ENCODE peak calls at places on chromosomes 2 and 18, in seven cellular contexts. One of them, this sample, is unnamed. For H3K4me1, the result is how much of the 10 kb centered on the place peaks cover.

GRCh38 chr18:79560861-79561210 is 118.8 kb upstream of the CTDP1 start:
- DNase-seq in breast epithelium: no peak
- DNase-seq in K562: no peak
- DNase-seq in HCT116: no peak
- DNase-seq in Panc1: no peak
- DNase-seq in esophagus muscularis mucosa: no peak
- DNase-seq in transverse colon: no peak
- DNase-seq in this sample: no peak

GRCh38 chr18:48296581-48296980 is 112.6 kb downstream of the ZBTB7C start:
- DNase-seq in esophagus muscularis mucosa: no peak
- DNase-seq in breast epithelium: no peak
- DNase-seq in Panc1: no peak
- DNase-seq in HCT116: no peak
- DNase-seq in K562: no peak
- DNase-seq in transverse colon: no peak
- DNase-seq in this sample: peak

GRCh38 chr2:96802281-96802595 is 13.8 kb upstream of the CNNM3 start:
- DNase-seq in Panc1: no peak
- DNase-seq in HCT116: no peak
- DNase-seq in K562: no peak
- DNase-seq in breast epithelium: no peak
- DNase-seq in transverse colon: no peak
- DNase-seq in esophagus muscularis mucosa: no peak
- DNase-seq in this sample: no peak

GRCh38 chr18:63848159-63848558 is 39.3 kb upstream of the SERPINB2 start:
- DNase-seq in HCT116: peak
- DNase-seq in Panc1: no peak
- DNase-seq in K562: no peak
- DNase-seq in esophagus muscularis mucosa: no peak
- DNase-seq in breast epithelium: no peak
- DNase-seq in transverse colon: no peak
- DNase-seq in this sample: no peak

GRCh38 chr2:229431331-229431954 is 160.4 kb upstream of the PID1 start:
- DNase-seq in esophagus muscularis mucosa: no peak
- DNase-seq in breast epithelium: no peak
- DNase-seq in HCT116: peak
- DNase-seq in K562: peak
- DNase-seq in Panc1: no peak
- DNase-seq in transverse colon: no peak
- DNase-seq in this sample: no peak

GRCh38 chr2:174590928-174591648 is 6.5 kb downstream of the WIPF1 start:
- DNase-seq in K562: no peak
- DNase-seq in transverse colon: no peak
- DNase-seq in Panc1: no peak
- DNase-seq in esophagus muscularis mucosa: no peak
- DNase-seq in breast epithelium: no peak
- DNase-seq in HCT116: no peak
- DNase-seq in this sample: no peak

GRCh38 chr2:99488587-99488998 is 1.2 kb downstream of the REV1 start:
- DNase-seq in esophagus muscularis mucosa: peak
- DNase-seq in transverse colon: peak
- DNase-seq in Panc1: no peak
- DNase-seq in K562: no peak
- DNase-seq in HCT116: no peak
- DNase-seq in breast epithelium: no peak
- DNase-seq in this sample: no peak

GRCh38 chr2:17162721-17163120 is 355.5 kb downstream of the RAD51AP2 start:
- DNase-seq in HCT116: no peak
- DNase-seq in K562: no peak
- DNase-seq in transverse colon: no peak
- DNase-seq in breast epithelium: no peak
- DNase-seq in Panc1: no peak
- DNase-seq in esophagus muscularis mucosa: no peak
- DNase-seq in this sample: no peak

GRCh38 chr2:68251187-68251854 is 1.0 kb downstream of the PPP3R1 start:
- DNase-seq in esophagus muscularis mucosa: no peak
- DNase-seq in transverse colon: peak
- DNase-seq in HCT116: peak
- DNase-seq in breast epithelium: peak
- DNase-seq in K562: peak
- DNase-seq in Panc1: peak
- DNase-seq in this sample: peak

GRCh38 chr2:204268458-204268857 is 276.8 kb upstream of the PARD3B start:
- DNase-seq in esophagus muscularis mucosa: no peak
- DNase-seq in Panc1: no peak
- DNase-seq in K562: no peak
- DNase-seq in HCT116: no peak
- DNase-seq in transverse colon: no peak
- DNase-seq in breast epithelium: no peak
- DNase-seq in this sample: no peak

GRCh38 chr2:214830794-214831346 is 21.4 kb upstream of the BARD1 start:
- DNase-seq in breast epithelium: no peak
- DNase-seq in transverse colon: no peak
- DNase-seq in HCT116: no peak
- DNase-seq in Panc1: no peak
- DNase-seq in K562: no peak
- DNase-seq in esophagus muscularis mucosa: no peak
- DNase-seq in this sample: no peak

GRCh38 chr2:196315388-196316049 is 144.1 kb upstream of the STK17B start:
- DNase-seq in breast epithelium: no peak
- DNase-seq in HCT116: no peak
- DNase-seq in esophagus muscularis mucosa: no peak
- DNase-seq in Panc1: peak
- DNase-seq in K562: no peak
- DNase-seq in transverse colon: no peak
- DNase-seq in this sample: no peak

GRCh38 chr2:196955036-196955435 is 28.5 kb upstream of the PGAP1 start:
- DNase-seq in K562: no peak
- DNase-seq in esophagus muscularis mucosa: no peak
- DNase-seq in breast epithelium: no peak
- DNase-seq in Panc1: no peak
- DNase-seq in HCT116: no peak
- DNase-seq in transverse colon: no peak
- DNase-seq in this sample: no peak

GRCh38 chr2:103873719-103874359 is 980.1 kb upstream of the POU3F3 start:
- DNase-seq in esophagus muscularis mucosa: no peak
- DNase-seq in HCT116: no peak
- DNase-seq in Panc1: no peak
- DNase-seq in breast epithelium: no peak
- DNase-seq in transverse colon: no peak
- DNase-seq in K562: no peak
- DNase-seq in this sample: no peak

GRCh38 chr2:153873062-153874048 is 1.6 kb downstream of the GALNT13 start:
- DNase-seq in esophagus muscularis mucosa: no peak
- DNase-seq in Panc1: no peak
- DNase-seq in HCT116: no peak
- DNase-seq in transverse colon: no peak
- DNase-seq in breast epithelium: no peak
- DNase-seq in K562: no peak
- DNase-seq in this sample: no peak

DNA sequence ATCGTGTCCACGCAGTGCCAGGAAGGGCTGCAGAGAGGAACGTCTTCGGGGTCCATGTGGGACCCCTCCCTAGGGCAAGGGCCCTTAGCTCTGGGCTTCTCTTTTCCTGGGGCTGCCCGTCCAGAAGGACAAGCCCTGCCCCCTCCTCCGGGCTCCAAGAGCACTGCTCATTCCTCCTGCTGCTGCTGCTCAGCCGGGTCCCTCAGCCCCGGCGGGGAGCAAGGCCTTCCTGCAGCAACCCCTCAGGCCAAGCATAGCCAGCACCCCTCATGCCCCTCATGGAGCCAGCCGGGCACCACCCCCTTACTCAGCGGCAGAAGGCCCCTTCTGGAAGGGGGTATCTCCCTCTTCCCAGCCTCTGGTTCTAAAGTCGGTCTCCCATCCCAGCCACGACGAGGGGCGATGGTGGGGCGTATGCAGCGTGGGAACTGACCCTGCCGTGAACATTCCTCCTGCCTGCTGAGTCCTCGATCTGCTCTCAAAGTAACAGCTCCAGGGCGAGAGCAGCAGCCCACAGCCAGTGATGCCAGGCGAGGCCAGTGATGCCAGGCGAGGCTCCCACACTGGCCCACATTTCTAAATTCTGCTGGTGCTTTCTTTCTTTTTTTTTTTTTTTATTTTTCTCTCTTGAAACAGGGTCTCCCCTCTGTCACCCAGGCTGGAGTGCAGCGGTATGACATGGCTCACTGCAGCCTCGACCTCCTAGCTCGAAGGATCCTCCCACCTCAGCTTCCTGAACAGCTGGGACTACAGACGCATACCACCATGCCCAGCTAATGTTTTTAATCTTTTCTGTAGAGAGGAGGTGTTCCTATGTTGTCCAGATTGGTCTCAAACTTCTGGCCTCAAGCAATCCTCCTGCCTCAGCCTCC is 99.7 kb downstream of the HDAC4 start:
- DNase-seq in K562: no peak
- DNase-seq in esophagus muscularis mucosa: no peak
- DNase-seq in HCT116: no peak
- DNase-seq in transverse colon: peak
- DNase-seq in breast epithelium: peak
- DNase-seq in Panc1: no peak
- DNase-seq in this sample: peak
- H3K4me3 ChIP-seq in K562: no peak
- H3K4me3 ChIP-seq in esophagus muscularis mucosa: peak
- H3K4me3 ChIP-seq in HCT116: no peak
- H3K4me3 ChIP-seq in transverse colon: peak
- H3K4me3 ChIP-seq in breast epithelium: no peak
- H3K4me3 ChIP-seq in Panc1: no peak
- H3K4me3 ChIP-seq in this sample: no peak

GRCh38 chr2:36389081-36389480 is 33.5 kb downstream of the CRIM1 start:
- DNase-seq in transverse colon: no peak
- DNase-seq in HCT116: no peak
- DNase-seq in K562: no peak
- DNase-seq in breast epithelium: no peak
- DNase-seq in esophagus muscularis mucosa: no peak
- DNase-seq in Panc1: no peak
- DNase-seq in this sample: no peak
- TF ChIP-seq POLR2AphosphoS5 in transverse colon: no peak
- TF ChIP-seq POLR2AphosphoS5 in HCT116: no peak
- TF ChIP-seq POLR2AphosphoS5 in K562: no peak
- TF ChIP-seq POLR2AphosphoS5 in breast epithelium: no peak
- TF ChIP-seq POLR2AphosphoS5 in esophagus muscularis mucosa: no peak
- TF ChIP-seq POLR2AphosphoS5 in Panc1: no peak
- TF ChIP-seq POLR2AphosphoS5 in this sample: no peak

GRCh38 chr2:235527806-235528480 is 34.1 kb downstream of the AGAP1 start:
- DNase-seq in Panc1: no peak
- DNase-seq in K562: peak
- DNase-seq in transverse colon: no peak
- DNase-seq in esophagus muscularis mucosa: no peak
- DNase-seq in breast epithelium: no peak
- DNase-seq in HCT116: no peak
- DNase-seq in this sample: no peak
- H3K4me1 ChIP-seq in Panc1: under half
- H3K4me1 ChIP-seq in K562: under half
- H3K4me1 ChIP-seq in transverse colon: under half
- H3K4me1 ChIP-seq in esophagus muscularis mucosa: under half
- H3K4me1 ChIP-seq in breast epithelium: under half
- H3K4me1 ChIP-seq in HCT116: under half
- H3K4me1 ChIP-seq in this sample: under half

GRCh38 chr2:191001032-191001431 is 12.9 kb downstream of the STAT1 start:
- DNase-seq in Panc1: no peak
- DNase-seq in esophagus muscularis mucosa: no peak
- DNase-seq in K562: no peak
- DNase-seq in transverse colon: no peak
- DNase-seq in HCT116: no peak
- DNase-seq in breast epithelium: no peak
- DNase-seq in this sample: no peak

GRCh38 chr2:191003405-191004309 is 10.3 kb downstream of the STAT1 start:
- DNase-seq in K562: no peak
- DNase-seq in Panc1: no peak
- DNase-seq in HCT116: no peak
- DNase-seq in transverse colon: no peak
- DNase-seq in esophagus muscularis mucosa: no peak
- DNase-seq in breast epithelium: no peak
- DNase-seq in this sample: no peak

GRCh38 chr2:190999949-191000665 is 13.9 kb downstream of the STAT1 start:
- DNase-seq in esophagus muscularis mucosa: no peak
- DNase-seq in Panc1: no peak
- DNase-seq in breast epithelium: no peak
- DNase-seq in K562: no peak
- DNase-seq in transverse colon: no peak
- DNase-seq in HCT116: no peak
- DNase-seq in this sample: no peak

GRCh38 chr2:190999058-190999457 is 14.9 kb downstream of the STAT1 start:
- DNase-seq in esophagus muscularis mucosa: no peak
- DNase-seq in transverse colon: no peak
- DNase-seq in K562: no peak
- DNase-seq in breast epithelium: no peak
- DNase-seq in HCT116: no peak
- DNase-seq in Panc1: no peak
- DNase-seq in this sample: no peak

DNA sequence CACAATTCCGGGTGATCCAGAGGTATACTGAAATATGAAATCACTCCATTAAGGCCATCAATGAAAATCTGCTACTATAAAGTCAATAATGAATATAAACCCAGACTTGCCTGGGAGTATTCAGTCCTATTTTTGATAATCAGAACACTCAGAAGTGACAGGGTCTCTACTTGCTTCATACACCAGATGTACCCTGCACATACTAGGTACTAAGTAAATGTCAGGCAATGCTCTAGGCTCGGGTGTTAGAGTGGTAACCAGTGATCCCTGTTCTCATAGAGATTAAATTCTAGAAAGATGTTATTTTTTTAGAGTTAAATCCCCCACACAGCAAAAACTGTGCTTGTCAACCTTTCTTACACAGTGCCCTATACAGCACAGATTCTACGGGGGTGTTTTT is 12.3 kb downstream of the STAT1 start:
- DNase-seq in Panc1: no peak
- DNase-seq in breast epithelium: no peak
- DNase-seq in transverse colon: no peak
- DNase-seq in esophagus muscularis mucosa: no peak
- DNase-seq in K562: no peak
- DNase-seq in HCT116: no peak
- DNase-seq in this sample: no peak
- H3K4me3 ChIP-seq in Panc1: no peak
- H3K4me3 ChIP-seq in breast epithelium: no peak
- H3K4me3 ChIP-seq in transverse colon: no peak
- H3K4me3 ChIP-seq in esophagus muscularis mucosa: no peak
- H3K4me3 ChIP-seq in K562: no peak
- H3K4me3 ChIP-seq in HCT116: no peak
- H3K4me3 ChIP-seq in this sample: no peak

DNA sequence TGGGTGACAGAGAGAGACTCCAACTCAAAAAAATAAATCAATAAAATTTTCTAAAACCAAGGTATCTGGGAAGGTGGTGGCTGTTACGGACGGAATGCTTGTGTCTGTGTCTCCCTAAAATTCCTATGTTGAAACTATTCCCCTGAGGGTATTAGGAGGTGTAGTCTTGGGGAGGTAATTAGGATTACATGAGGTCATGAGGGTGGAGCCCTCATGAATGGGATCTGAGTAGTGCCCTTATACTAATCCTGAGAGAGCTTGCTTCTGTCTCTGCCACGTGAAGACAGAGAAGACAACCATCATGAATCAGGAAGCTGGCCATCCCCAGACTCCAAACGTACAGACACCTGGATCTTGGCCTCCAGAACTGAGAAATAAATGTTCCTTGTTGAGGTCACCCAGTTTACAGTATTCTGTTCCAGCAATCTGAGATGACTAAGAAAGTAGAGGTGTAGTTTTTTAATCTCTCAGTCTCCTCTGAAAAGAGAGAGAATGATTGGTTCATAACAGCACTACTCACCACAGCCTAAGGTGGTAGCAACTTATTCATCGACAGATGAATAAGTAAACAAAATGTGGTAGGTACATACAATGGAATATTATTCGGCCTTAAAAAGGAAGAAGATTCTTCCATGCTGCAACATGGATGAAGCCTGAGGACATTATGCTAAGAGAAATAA is 38.4 kb downstream of the TGFBRAP1 start:
- DNase-seq in transverse colon: no peak
- DNase-seq in Panc1: no peak
- DNase-seq in HCT116: no peak
- DNase-seq in K562: no peak
- DNase-seq in esophagus muscularis mucosa: no peak
- DNase-seq in breast epithelium: no peak
- DNase-seq in this sample: no peak
- TF ChIP-seq POLR2AphosphoS5 in transverse colon: no peak
- TF ChIP-seq POLR2AphosphoS5 in Panc1: no peak
- TF ChIP-seq POLR2AphosphoS5 in HCT116: no peak
- TF ChIP-seq POLR2AphosphoS5 in K562: no peak
- TF ChIP-seq POLR2AphosphoS5 in esophagus muscularis mucosa: no peak
- TF ChIP-seq POLR2AphosphoS5 in breast epithelium: no peak
- TF ChIP-seq POLR2AphosphoS5 in this sample: no peak